ENCODE peak calls at places on chromosome 3, in seven cellular contexts. J is CD8-positive, alpha-beta memory T cell; K is fibroblast of lung; U is tibial artery; R is body of pancreas; V is heart left ventricle; X is spleen. F is an unnamed sample.
A peak's percentile ranks its signal among the peaks of the same experiment; 100 is the strongest.

GRCh38 chr3:65883614-65884013 is 155.1 kb downstream of the MAGI1 start:
- DNase-seq in R (no peak), U (no peak), X (no peak), K (peak; percentile 28), J (no peak), V (no peak), F (no peak)

GRCh38 chr3:39294446-39295183 is 14.8 kb upstream of the CX3CR1 start:
- DNase-seq in U (no peak), V (no peak), J (peak; percentile 55), X (no peak), R (no peak), K (no peak), F (no peak)

GRCh38 chr3:107345968-107346367 is 31.3 kb upstream of the CCDC54 start:
- DNase-seq in V (no peak), X (no peak), U (no peak), R (no peak), K (no peak), J (no peak), F (no peak)

GRCh38 chr3:162845918-162846317 is 1349.3 kb downstream of the OTOL1 start:
- DNase-seq in K (no peak), R (no peak), U (no peak), V (no peak), J (no peak), X (no peak), F (no peak)

GRCh38 chr3:34264650-34265049 is 466.2 kb downstream of the PDCD6IP start:
- DNase-seq in U (no peak), V (no peak), R (no peak), J (no peak), K (no peak), X (no peak), F (no peak)

GRCh38 chr3:135348698-135349097 is 553.6 kb downstream of the EPHB1 start:
- DNase-seq in U (no peak), R (no peak), K (no peak), X (no peak), J (no peak), V (no peak), F (no peak)

GRCh38 chr3:123081718-123082369 is 15.0 kb downstream of the PDIA5 start:
- DNase-seq in K (no peak), X (no peak), U (no peak), V (no peak), R (no peak), J (no peak), F (no peak)

GRCh38 chr3:141578197-141578596 is 91.4 kb downstream of the RASA2 start:
- DNase-seq in K (peak; percentile 30), J (no peak), V (no peak), U (no peak), X (no peak), R (no peak), F (no peak)

GRCh38 chr3:5217824-5218595 is 30.5 kb downstream of the EDEM1 start:
- DNase-seq in R (no peak), J (no peak), U (no peak), K (peak; percentile 78), V (no peak), X (no peak), F (no peak)

GRCh38 chr3:68919000-68919399 is 13.3 kb downstream of the TAFA4 start:
- DNase-seq in X (no peak), V (no peak), J (no peak), R (no peak), K (peak; percentile 2), U (no peak), F (no peak)

GRCh38 chr3:98259707-98260106 is 4.3 kb upstream of the OR5H6 start:
- DNase-seq in X (no peak), V (no peak), U (no peak), R (no peak), K (no peak), J (no peak), F (no peak)

GRCh38 chr3:148208975-148209374 is 488.7 kb upstream of the AGTR1 start:
- DNase-seq in X (no peak), K (no peak), J (no peak), U (no peak), V (no peak), R (no peak), F (no peak)
- H3K27ac ChIP-seq in X (no peak overlapping the region), K (no peak overlapping the region), J (no peak overlapping the region), U (no peak overlapping the region), V (no peak overlapping the region), R (no peak overlapping the region), F (no peak overlapping the region)

GRCh38 chr3:42582474-42583070 is 805 bp upstream of the SEC22C start:
- DNase-seq in V (no peak), X (no peak), J (no peak), K (no peak), U (no peak), R (no peak), F (no peak)
- H3K4me3 ChIP-seq in V (peak overlapping the region; percentile 83), X (peak overlapping the region; percentile 99), J (peak overlapping the region; percentile 64), K (peak overlapping the region; percentile 91), U (peak overlapping the region; percentile 73), R (no peak overlapping the region), F (peak overlapping the region; percentile 88)

GRCh38 chr3:71062920-71063767 is 520.4 kb downstream of the FOXP1 start:
- DNase-seq in K (peak; percentile 67), U (no peak), J (peak; percentile 48), V (no peak), R (no peak), X (no peak), F (no peak)
- H3K4me1 ChIP-seq in K (peaks cover 12% of the 10 kb centered on the region), U (no peaks in the 10 kb centered on the region), J (peaks cover 78% of the 10 kb centered on the region), V (peaks cover 29% of the 10 kb centered on the region), R (peaks cover 69% of the 10 kb centered on the region), X (peaks cover 85% of the 10 kb centered on the region), F (peaks cover 60% of the 10 kb centered on the region)

GRCh38 chr3:170221924-170222646 is at the start of gene PRKCI:
- DNase-seq in U (peak; percentile 97), X (peak; percentile 97), J (peak; percentile 82), V (peak; percentile 96), K (peak; percentile 98), R (peak; percentile 95), F (peak; percentile 88)

GRCh38 chr3:170220871-170221270 is 1.4 kb upstream of the PRKCI start:
- DNase-seq in J (no peak), K (peak; percentile 63), X (no peak), R (no peak), U (no peak), V (no peak), F (no peak)

GRCh38 chr3:170225166-170225565 is 2.9 kb downstream of the PRKCI start:
- DNase-seq in R (no peak), K (peak; percentile 16), U (no peak), X (no peak), V (no peak), J (no peak), F (no peak)

GRCh38 chr3:170226426-170226960 is 4.3 kb downstream of the PRKCI start:
- DNase-seq in K (peak; percentile 65), R (no peak), J (no peak), U (no peak), V (no peak), X (no peak), F (no peak)

DNA sequence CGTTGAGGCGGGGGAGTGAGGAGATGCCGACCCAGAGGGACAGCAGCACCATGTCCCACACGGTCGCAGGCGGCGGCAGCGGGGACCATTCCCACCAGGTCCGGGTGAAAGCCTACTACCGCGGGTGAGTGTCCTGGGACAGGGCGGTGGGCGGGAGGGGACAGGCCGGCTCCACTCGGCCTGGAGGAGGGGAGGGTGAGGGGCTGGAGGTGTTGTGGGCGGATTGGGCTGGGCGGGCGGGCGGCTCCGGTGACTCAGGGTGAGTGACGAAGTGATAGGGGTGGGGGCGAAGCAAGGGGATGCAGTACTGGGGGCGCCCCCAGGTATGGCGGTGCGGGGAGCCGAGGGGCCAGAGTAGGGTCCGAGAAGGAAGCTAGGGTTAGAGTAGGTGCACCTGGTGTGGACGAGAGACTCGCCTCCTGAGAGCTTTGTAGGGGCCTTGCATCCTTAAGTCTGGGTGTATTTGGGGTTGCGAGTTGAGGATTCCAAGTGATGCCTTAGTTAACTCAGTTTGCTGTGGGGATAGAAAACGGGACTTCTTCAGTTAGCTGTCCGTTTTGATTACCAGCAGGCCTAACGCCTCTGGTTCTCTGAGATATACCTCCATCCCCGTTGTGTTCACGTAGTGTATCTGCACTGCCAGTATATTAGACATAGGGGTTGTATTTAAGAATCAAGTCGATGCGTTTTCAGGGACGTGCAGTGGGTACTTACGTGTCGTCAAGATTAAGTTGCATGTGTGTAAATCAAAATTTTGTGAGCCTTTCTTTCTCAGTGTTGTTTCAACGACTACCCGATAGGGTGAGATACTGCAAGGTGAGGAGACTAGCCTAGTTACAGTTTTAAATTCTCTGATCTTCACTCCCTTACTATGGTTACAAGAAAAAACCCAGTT is 670 bp downstream of the PRKCI start:
- DNase-seq in J (peak; percentile 60), K (peak; percentile 51), V (no peak), R (peak; percentile 48), X (no peak), U (no peak), F (peak; percentile 5)
- H3K27ac ChIP-seq in J (peak overlapping the region; percentile 81), K (peak overlapping the region; percentile 100), V (peak overlapping the region; percentile 86), R (peak overlapping the region; percentile 93), X (peak overlapping the region; percentile 84), U (peak overlapping the region; percentile 95), F (peak overlapping the region; percentile 94)

GRCh38 chr3:155283092-155284056 is 10.1 kb downstream of the STRIT1 start:
- DNase-seq in U (no peak), X (no peak), K (no peak), R (no peak), J (no peak), V (no peak), F (no peak)
- H3K4me3 ChIP-seq in U (no peak overlapping the region), X (no peak overlapping the region), K (no peak overlapping the region), R (no peak overlapping the region), J (no peak overlapping the region), V (no peak overlapping the region), F (no peak overlapping the region)

DNA sequence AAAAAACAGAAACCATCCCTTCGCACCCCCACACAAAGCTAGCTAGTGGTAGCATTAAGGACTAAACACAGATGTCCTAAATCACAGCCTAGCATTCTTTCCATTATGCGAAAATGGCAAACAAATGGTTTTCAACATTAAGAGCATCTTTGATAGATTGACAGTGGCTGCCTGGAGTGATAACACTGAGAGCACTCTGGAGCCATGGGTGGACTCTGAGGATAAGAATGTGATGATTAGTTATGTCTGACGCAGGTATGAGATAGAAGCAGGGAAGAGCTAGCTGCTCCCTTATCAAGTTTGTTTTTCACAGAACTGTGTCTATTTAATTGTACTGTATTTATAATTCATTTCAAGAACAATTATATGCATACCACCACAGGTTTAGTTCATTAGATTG is 142.9 kb downstream of the PDZRN3 start:
- DNase-seq in R (no peak), J (no peak), X (no peak), V (no peak), K (no peak), U (no peak), F (no peak)
- H3K4me1 ChIP-seq in R (peaks cover 13% of the 10 kb centered on the region), J (no peaks in the 10 kb centered on the region), X (peaks cover 14% of the 10 kb centered on the region), V (peaks cover 18% of the 10 kb centered on the region), K (no peaks in the 10 kb centered on the region), U (no peaks in the 10 kb centered on the region), F (peaks cover 45% of the 10 kb centered on the region)

GRCh38 chr3:171838218-171838720 is 4.9 kb upstream of the TMEM212 start:
- DNase-seq in U (peak; percentile 76), V (peak; percentile 56), J (no peak), X (no peak), R (no peak), K (peak; percentile 73), F (no peak)
- H3K27ac ChIP-seq in U (peak overlapping the region; percentile 69), V (peak overlapping the region; percentile 62), J (no peak overlapping the region), X (peak overlapping the region; percentile 45), R (no peak overlapping the region), K (peak overlapping the region; percentile 72), F (peak overlapping the region; percentile 55)

DNA sequence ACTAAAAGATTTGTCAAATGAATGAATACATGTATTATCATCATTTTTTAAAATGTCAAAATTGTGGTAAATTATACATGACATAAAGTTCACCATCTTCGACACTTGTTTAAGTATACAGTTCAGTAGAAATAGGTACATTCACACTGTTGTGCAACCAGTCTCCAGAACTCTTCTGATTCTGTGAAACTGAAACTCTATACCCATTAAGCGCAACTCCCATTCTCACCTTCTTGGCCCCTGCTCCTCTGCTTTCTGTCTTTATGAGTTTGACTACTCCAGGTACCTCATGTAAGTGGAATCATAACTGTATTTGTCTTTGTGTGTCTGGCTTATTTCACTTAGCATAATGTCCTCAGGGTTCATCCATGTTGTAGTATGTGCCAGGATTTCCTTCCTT is 50.1 kb upstream of the KBTBD8 start:
- DNase-seq in U (no peak), R (no peak), K (no peak), J (no peak), X (no peak), V (no peak), F (no peak)
- H3K4me3 ChIP-seq in U (no peak overlapping the region), R (no peak overlapping the region), K (no peak overlapping the region), J (no peak overlapping the region), X (no peak overlapping the region), V (no peak overlapping the region), F (no peak overlapping the region)

F was measured in thoracic aorta.